ENCODE peak calls at places on chromosomes 6 and 20, in six cellular contexts. A, G, J, T, E and C are unnamed samples. For H3K4me1 and H3K9me3, the result is how much of the 10 kb centered on the place peaks cover.

GRCh38 chr6:166206510-166207389 is 39.1 kb upstream of the TBXT start:
- DNase-seq in A (no peak), J (no peak), T (no peak), E (no peak), G (no peak), C (no peak)

GRCh38 chr6:32945106-32945761 is 4.4 kb upstream of the HLA-DMB start:
- DNase-seq in E (no peak), A (no peak), J (no peak), G (peak), T (no peak), C (peak)

GRCh38 chr6:4169028-4169789 is 33.8 kb upstream of the ECI2 start:
- DNase-seq in G (no peak), A (no peak), J (no peak), T (no peak), E (no peak), C (no peak)

GRCh38 chr6:30213999-30214982 is 1.1 kb upstream of the TRIM26 start:
- DNase-seq in T (peak), A (no peak), G (peak), J (peak), E (peak), C (peak)

GRCh38 chr20:51720854-51721253 is 47.3 kb downstream of the ATP9A start:
- DNase-seq in T (no peak), J (no peak), E (no peak), A (no peak), G (no peak), C (no peak)

GRCh38 chr20:4813076-4813838 is 91.5 kb downstream of the PRND start:
- DNase-seq in G (peak), A (no peak), E (no peak), J (no peak), T (peak), C (no peak)

GRCh38 chr20:58818585-58819285 is 32.0 kb downstream of the GNAS-AS1 start:
- DNase-seq in T (no peak), G (no peak), E (no peak), J (no peak), A (no peak), C (no peak)

GRCh38 chr20:61953789-61954125 is 111.9 kb downstream of the TAF4 start:
- DNase-seq in T (no peak), A (no peak), G (no peak), J (no peak), E (no peak), C (no peak)

GRCh38 chr6:4822476-4822875 is 46.3 kb downstream of the CDYL start:
- DNase-seq in A (no peak), J (no peak), E (no peak), G (no peak), T (no peak), C (no peak)

DNA sequence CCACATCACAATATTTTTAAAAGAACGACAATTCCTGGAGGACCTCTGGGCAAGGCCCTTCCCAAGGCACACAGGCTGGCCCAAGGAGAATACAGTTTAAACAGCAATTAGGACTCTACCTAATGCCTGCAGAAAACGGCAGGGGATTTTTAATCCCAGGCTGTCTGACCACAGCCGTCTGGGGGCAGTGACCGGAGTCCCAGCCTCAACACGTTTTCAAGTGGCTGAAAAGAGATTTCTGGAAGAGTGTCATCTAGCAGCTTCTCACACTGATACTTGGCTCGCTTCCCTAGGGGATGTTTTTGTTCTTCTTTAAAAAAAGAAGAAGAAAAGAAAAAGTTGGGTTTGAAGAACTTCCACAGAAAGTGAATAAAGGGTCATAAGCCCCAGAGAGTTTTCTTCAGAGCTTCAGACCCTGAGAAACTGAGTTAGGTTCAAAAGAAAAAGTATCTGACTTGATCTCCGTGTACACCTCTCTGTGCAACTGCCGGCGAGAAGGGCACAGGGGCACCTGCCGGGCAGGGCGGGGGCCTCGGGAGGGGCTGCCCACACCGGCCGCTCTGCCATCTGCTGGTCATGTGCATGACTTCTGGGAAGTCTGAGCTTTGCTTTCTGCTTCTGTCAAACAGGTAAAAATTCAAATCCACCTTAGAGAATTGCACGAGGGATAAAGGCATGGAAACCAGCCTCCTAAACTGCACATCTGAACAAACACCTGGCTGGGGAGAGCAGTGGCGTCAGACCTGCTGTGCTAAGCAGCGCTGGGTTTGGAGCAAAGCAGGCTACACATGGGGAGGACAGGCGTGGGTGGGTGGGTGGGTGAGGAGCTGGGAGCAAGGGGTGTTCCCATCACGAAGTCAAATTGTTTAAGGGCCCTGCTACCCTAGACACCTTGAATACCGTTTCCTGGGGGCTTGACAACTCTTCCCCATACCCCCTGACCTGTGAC is 33.0 kb downstream of the RRBP1 start:
- DNase-seq in G (peak), E (peak), A (no peak), J (no peak), T (no peak), C (peak)
- H3K4me1 ChIP-seq in G (half or more), E (half or more), A (under half), J (half or more), T (under half), C (under half)

DNA sequence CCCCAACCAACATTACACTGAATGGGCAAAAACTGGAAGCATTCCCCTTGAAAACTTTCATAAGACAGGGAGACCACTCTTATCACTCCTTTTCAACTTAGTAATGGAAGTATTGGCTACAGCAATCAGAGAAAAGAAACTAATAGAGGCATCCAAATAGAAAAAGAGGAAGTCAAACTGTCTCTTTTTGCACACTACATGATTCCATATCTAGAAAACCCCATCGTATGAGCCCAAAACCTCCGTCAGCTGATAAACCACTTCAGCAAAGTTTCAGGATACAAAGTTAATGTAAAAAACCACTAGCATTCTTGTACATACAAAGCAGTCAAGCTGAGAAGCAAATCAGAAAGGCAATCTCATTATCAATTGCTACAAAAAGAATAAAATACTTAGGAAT is 580.4 kb upstream of the PTCHD4 start:
- DNase-seq in T (no peak), J (no peak), E (no peak), G (no peak), A (no peak), C (no peak)
- H3K9me3 ChIP-seq in T (under half), J (half or more), E (under half), G (under half), A (under half), C (under half)

GRCh38 chr6:37126961-37127360 is 43.0 kb upstream of the PIM1 start:
- DNase-seq in J (no peak), G (no peak), E (no peak), A (no peak), T (no peak), C (no peak)
- H3K4me1 ChIP-seq in J (half or more), G (under half), E (under half), A (under half), T (under half), C (under half)

DNA sequence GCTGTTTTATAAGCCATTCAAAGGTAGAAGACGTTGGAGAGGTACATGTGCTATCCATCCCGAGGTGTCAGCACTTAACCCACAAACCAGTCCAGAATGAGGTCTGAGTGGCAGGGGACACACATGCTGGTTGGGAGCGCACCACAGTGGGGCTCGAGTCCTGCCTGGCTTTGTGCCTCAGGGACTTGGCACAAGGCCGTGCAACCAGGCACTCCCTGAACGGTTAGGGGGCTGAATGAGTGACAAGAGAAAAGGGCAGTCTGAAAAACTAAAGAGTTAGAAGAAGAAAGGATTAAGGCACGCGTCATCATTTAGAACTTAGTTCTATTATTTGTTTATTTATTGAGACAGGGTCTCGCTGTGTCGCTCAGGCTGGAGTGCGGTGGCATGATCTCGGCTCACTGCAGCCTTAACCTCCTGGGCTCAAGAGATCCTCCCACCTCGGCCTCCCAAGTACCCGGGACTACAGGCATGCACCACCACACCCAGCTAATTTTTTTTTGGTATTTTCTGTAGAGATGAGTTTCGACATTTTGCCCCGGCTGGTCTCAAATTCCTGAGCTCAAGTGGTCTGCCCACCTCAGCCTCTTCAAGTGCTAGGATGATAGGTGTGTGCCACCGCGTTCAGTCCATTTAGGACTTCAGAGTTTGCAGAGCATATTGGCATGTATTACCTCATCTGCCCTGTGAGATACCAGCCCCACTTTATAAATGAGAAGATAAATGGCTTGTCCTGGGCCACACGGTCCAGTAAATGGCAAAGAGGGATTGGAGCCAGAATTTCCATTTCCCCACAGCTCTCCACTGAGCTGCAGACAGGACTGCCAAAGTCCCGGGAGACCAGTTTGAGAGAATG is 47.4 kb upstream of the IRF4 start:
- DNase-seq in G (no peak), J (no peak), T (no peak), A (no peak), E (no peak), C (no peak)
- H3K9me3 ChIP-seq in G (under half), J (under half), T (under half), A (under half), E (under half), C (under half)

DNA sequence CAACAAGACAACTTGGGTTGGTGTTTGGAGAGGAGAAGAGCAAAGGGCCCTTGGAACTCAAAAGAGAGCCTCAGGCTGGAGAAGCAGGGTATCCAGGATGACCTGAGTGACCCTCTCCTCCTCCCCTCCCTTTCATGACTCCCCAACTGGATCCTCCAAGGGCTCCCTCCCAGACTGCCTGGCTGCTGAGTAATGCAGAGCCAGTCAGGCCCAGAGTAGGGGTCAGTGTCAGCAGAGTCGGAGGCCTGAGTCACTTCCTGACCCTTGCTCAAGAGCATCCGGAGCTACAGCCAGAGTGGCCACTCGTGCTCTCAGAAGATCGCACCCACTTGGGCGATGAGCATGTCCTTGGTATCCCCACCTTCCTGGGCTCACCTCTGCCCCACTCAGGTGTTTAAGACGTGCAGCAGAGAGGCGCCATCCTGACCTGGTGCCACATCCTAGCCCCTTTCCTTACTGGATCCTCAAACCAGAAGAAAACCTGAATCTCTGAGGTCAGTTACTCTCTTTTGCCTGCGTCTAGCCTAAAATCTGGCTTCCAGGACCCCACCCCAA is 2.8 kb upstream of the MAPK13 start:
- DNase-seq in T (no peak), E (peak), A (no peak), G (peak), J (no peak), C (no peak)
- H3K4me1 ChIP-seq in T (under half), E (under half), A (under half), G (under half), J (under half), C (under half)